ENCODE peak calls at places on chromosomes 7 and 10, in six cellular contexts. W is left ventricle myocardium inferior, B is HCEC 1CT, S is Caco-2, Q is GM13977, Z is iris pigment epithelial cell. V is an unnamed sample.

GRCh38 chr10:128463991-128464755 is 337.9 kb upstream of the MKI67 start:
- DNase-seq in W (peak; percentile 23), B (peak; percentile 11), S (peak; percentile 66), Q (no peak), Z (peak; percentile 59), V (peak; percentile 79)

GRCh38 chr10:8066146-8066545 is 11.7 kb downstream of the GATA3 start:
- DNase-seq in W (no peak), B (no peak), S (no peak), Q (no peak), Z (no peak), V (no peak)

GRCh38 chr7:112010994-112011393 is 195.2 kb downstream of the DOCK4 start:
- DNase-seq in W (no peak), B (no peak), S (no peak), Q (no peak), Z (no peak), V (no peak)

GRCh38 chr10:124628676-124629021 is 115.5 kb downstream of the FAM53B start:
- DNase-seq in W (no peak), B (no peak), S (no peak), Q (no peak), Z (no peak), V (no peak)

GRCh38 chr10:110042181-110042580 is 34.4 kb downstream of the ADD3 start:
- DNase-seq in W (no peak), B (no peak), S (no peak), Q (no peak), Z (peak; percentile 85), V (no peak)

GRCh38 chr10:79229081-79229541 is 118.2 kb upstream of the PPIF start:
- DNase-seq in W (no peak), B (no peak), S (peak; percentile 55), Q (no peak), Z (no peak), V (no peak)

GRCh38 chr7:114652041-114652440 is 237.4 kb downstream of the FOXP2 start:
- DNase-seq in W (no peak), B (no peak), S (no peak), Q (no peak), Z (no peak), V (no peak)

GRCh38 chr7:375901-376305 is 85.9 kb downstream of the FOXL3 start:
- DNase-seq in W (no peak), B (no peak), S (peak; percentile 32), Q (no peak), Z (no peak), V (peak; percentile 49)

GRCh38 chr7:7883394-7883793 is 85.2 kb upstream of the GLCCI1 start:
- DNase-seq in W (no peak), B (no peak), S (no peak), Q (no peak), Z (no peak), V (no peak)

GRCh38 chr10:133277993-133278576 is 1.4 kb upstream of the ADAM8 start:
- DNase-seq in W (no peak), B (no peak), S (no peak), Q (no peak), Z (no peak), V (no peak)

GRCh38 chr7:110296321-110296720 is 794.6 kb upstream of the LRRN3 start:
- DNase-seq in W (no peak), B (no peak), S (no peak), Q (no peak), Z (peak; percentile 9), V (no peak)

GRCh38 chr7:133770863-133771492 is 356.2 kb upstream of the LRGUK start:
- DNase-seq in W (no peak), B (peak; percentile 45), S (no peak), Q (no peak), Z (peak; percentile 68), V (no peak)

GRCh38 chr7:129225206-129225930 is 538 bp downstream of the AHCYL2 start:
- DNase-seq in W (peak; percentile 47), B (peak; percentile 32), S (peak; percentile 56), Q (peak; percentile 51), Z (peak; percentile 54), V (peak; percentile 73)

GRCh38 chr7:121440857-121441503 is 44.9 kb upstream of the FAM3C start:
- DNase-seq in W (peak; percentile 15), B (no peak), S (no peak), Q (no peak), Z (no peak), V (no peak)

GRCh38 chr7:117489435-117489834 is 9.6 kb downstream of the CFTR start:
- DNase-seq in W (no peak), B (no peak), S (no peak), Q (no peak), Z (no peak), V (no peak)

GRCh38 chr7:103934508-103934907 is 55.0 kb downstream of the RELN start:
- DNase-seq in W (no peak), B (no peak), S (no peak), Q (no peak), Z (no peak), V (no peak)

GRCh38 chr10:69451784-69452251 is 553 bp downstream of the TSPAN15 start:
- DNase-seq in W (no peak), B (no peak), S (peak; percentile 66), Q (no peak), Z (no peak), V (no peak)

GRCh38 chr10:104445359-104445758 is 91.7 kb downstream of the CFAP58 start:
- DNase-seq in W (no peak), B (peak; percentile 87), S (no peak), Q (no peak), Z (peak; percentile 91), V (no peak)

GRCh38 chr7:90582164-90582563 is 14.0 kb upstream of the CDK14 start:
- DNase-seq in W (no peak), B (no peak), S (no peak), Q (no peak), Z (no peak), V (no peak)

GRCh38 chr10:91296471-91296870 is 76.0 kb downstream of the PCGF5 start:
- DNase-seq in W (no peak), B (peak; percentile 35), S (no peak), Q (no peak), Z (peak; percentile 17), V (no peak)

GRCh38 chr7:128352138-128352537 is 8.4 kb upstream of the RBM28 start:
- DNase-seq in W (peak; percentile 39), B (no peak), S (no peak), Q (peak; percentile 51), Z (peak; percentile 37), V (no peak)

GRCh38 chr7:134804351-134804750 is 24.9 kb downstream of the CALD1 start:
- DNase-seq in W (no peak), B (peak; percentile 79), S (no peak), Q (no peak), Z (peak; percentile 77), V (no peak)

GRCh38 chr7:94620703-94621118 is 35.2 kb downstream of the SGCE start:
- DNase-seq in W (peak; percentile 74), B (peak; percentile 96), S (no peak), Q (peak; percentile 38), Z (peak; percentile 91), V (peak; percentile 81)

GRCh38 chr10:125142946-125143345 is 17.4 kb downstream of the CTBP2 start:
- DNase-seq in W (no peak), B (no peak), S (no peak), Q (no peak), Z (no peak), V (no peak)

GRCh38 chr7:36227223-36227622 is 74.2 kb downstream of the EEPD1 start:
- DNase-seq in W (no peak), B (peak; percentile 80), S (no peak), Q (no peak), Z (peak; percentile 58), V (peak; percentile 72)

GRCh38 chr7:158357898-158358821 is 229.5 kb downstream of the PTPRN2 start:
- DNase-seq in W (no peak), B (no peak), S (no peak), Q (no peak), Z (no peak), V (peak; percentile 42)

GRCh38 chr10:103145046-103145445 is 48.0 kb downstream of the NT5C2 start:
- DNase-seq in W (no peak), B (peak; percentile 60), S (no peak), Q (no peak), Z (peak; percentile 85), V (no peak)

GRCh38 chr7:17773289-17773626 is 167.0 kb downstream of the SNX13 start:
- DNase-seq in W (no peak), B (peak; percentile 94), S (no peak), Q (no peak), Z (peak; percentile 97), V (no peak)

GRCh38 chr7:124032369-124033092 is at the start of gene TMEM229A:
- DNase-seq in W (peak; percentile 15), B (no peak), S (peak; percentile 57), Q (peak; percentile 54), Z (peak; percentile 45), V (no peak)

V was measured in tibial artery.